ENCODE peak calls at places on chromosomes 12 and 14, in five cellular contexts. G is SK-N-SH, F is islet precursor cell, D is AG09309, Z is NCI-H345. C is an unnamed sample.

GRCh38 chr12:12072064-12072760 is 1.5 kb downstream of the BCL2L14 start:
- DNase-seq in G (no peak), F (no peak), D (no peak), Z (no peak), C (no peak)

GRCh38 chr12:109995703-109996482 is at the start of gene GIT2:
- DNase-seq in G (peak; percentile 94), F (peak; percentile 98), D (no peak), Z (peak; percentile 94), C (peak; percentile 70)

GRCh38 chr14:56826214-56826613 is 15.9 kb upstream of the OTX2 start:
- DNase-seq in G (no peak), F (no peak), D (no peak), Z (no peak), C (no peak)

GRCh38 chr12:19421503-19422282 is 17.6 kb upstream of the AEBP2 start:
- DNase-seq in G (no peak), F (peak; percentile 18), D (no peak), Z (no peak), C (no peak)

GRCh38 chr12:42463671-42464070 is 125.9 kb downstream of the PRICKLE1 start:
- DNase-seq in G (no peak), F (no peak), D (no peak), Z (no peak), C (no peak)

GRCh38 chr12:52515927-52516831 is 4.0 kb downstream of the KRT5 start:
- DNase-seq in G (no peak), F (peak; percentile 49), D (no peak), Z (no peak), C (no peak)

GRCh38 chr14:64926398-64926995 is 12.2 kb downstream of the CHURC1 start:
- DNase-seq in G (no peak), F (no peak), D (no peak), Z (no peak), C (no peak)

GRCh38 chr12:131793623-131794022 is 34.6 kb upstream of the MMP17 start:
- DNase-seq in G (no peak), F (no peak), D (peak; percentile 61), Z (no peak), C (no peak)

GRCh38 chr12:38025916-38026315 is 290.7 kb upstream of the ALG10B start:
- DNase-seq in G (no peak), F (no peak), D (no peak), Z (no peak), C (no peak)

GRCh38 chr14:104290058-104290667 is 151.8 kb downstream of the KIF26A start:
- DNase-seq in G (peak; percentile 13), F (peak; percentile 64), D (no peak), Z (no peak), C (no peak)

GRCh38 chr14:55850803-55851202 is 267.4 kb upstream of the PELI2 start:
- DNase-seq in G (no peak), F (no peak), D (no peak), Z (no peak), C (peak; percentile 29)

C was measured in HS-5.